ENCODE peak calls at places on chromosome 7, in eight cellular contexts. F is breast epithelium, E is transverse colon, S is lower lobe of right lung, K is endothelial cell, T is fibroblast of mammary gland, J is adrenal gland, C is ovary. X is an unnamed sample.

GRCh38 chr7:156640949-156641485 is 443 bp downstream of the RNF32 start:
- DNase-seq in F (no peak), K (no peak), T (peak; percentile 45), J (peak; percentile 37), C (no peak), E (peak; percentile 68), S (peak; percentile 65), X (no peak)

GRCh38 chr7:134931487-134931886 is 54.8 kb upstream of the AGBL3 start:
- DNase-seq in S (no peak), J (no peak), K (no peak), C (no peak), E (no peak), T (peak; percentile 46), F (no peak), X (no peak)

GRCh38 chr7:156820445-156821063 is 72.4 kb downstream of the LMBR1 start:
- DNase-seq in K (no peak), E (no peak), C (no peak), F (no peak), T (no peak), J (no peak), S (no peak), X (no peak)

GRCh38 chr7:98641646-98642489 is 24.8 kb downstream of the NPTX2 start:
- DNase-seq in E (peak; percentile 61), C (no peak), J (no peak), S (no peak), T (no peak), K (peak; percentile 18), F (no peak), X (no peak)

GRCh38 chr7:101195884-101196283 is 5.0 kb downstream of the MOGAT3 start:
- DNase-seq in J (no peak), T (no peak), C (no peak), K (no peak), F (no peak), S (no peak), E (no peak), X (no peak)

GRCh38 chr7:120857558-120858298 is at the start of gene TSPAN12:
- DNase-seq in J (peak; percentile 87), F (peak; percentile 73), T (peak; percentile 37), E (peak; percentile 79), S (peak; percentile 90), K (peak; percentile 87), C (peak; percentile 70), X (peak; percentile 90)

GRCh38 chr7:75727881-75728592 is 10.7 kb downstream of the HIP1 start:
- DNase-seq in J (no peak), K (no peak), C (peak; percentile 41), T (no peak), E (peak; percentile 91), F (peak; percentile 60), S (peak; percentile 91), X (no peak)

GRCh38 chr7:25846722-25847121 is 305.3 kb upstream of the NFE2L3 start:
- DNase-seq in K (no peak), J (peak; percentile 65), E (peak; percentile 56), C (peak; percentile 73), S (no peak), T (peak; percentile 94), F (no peak), X (no peak)

GRCh38 chr7:2812119-2812487 is 32.0 kb downstream of the GNA12 start:
- DNase-seq in C (peak; percentile 43), K (no peak), T (peak; percentile 64), J (no peak), E (no peak), S (no peak), F (peak; percentile 2), X (no peak)

GRCh38 chr7:93622036-93622714 is 47.7 kb upstream of the CALCR start:
- DNase-seq in J (no peak), K (peak; percentile 34), S (no peak), F (no peak), T (peak; percentile 45), E (no peak), C (no peak), X (no peak)

GRCh38 chr7:127389321-127389720 is 3.2 kb downstream of the ZNF800 start:
- DNase-seq in F (no peak), E (no peak), J (no peak), C (no peak), T (no peak), S (no peak), K (no peak), X (no peak)

DNA sequence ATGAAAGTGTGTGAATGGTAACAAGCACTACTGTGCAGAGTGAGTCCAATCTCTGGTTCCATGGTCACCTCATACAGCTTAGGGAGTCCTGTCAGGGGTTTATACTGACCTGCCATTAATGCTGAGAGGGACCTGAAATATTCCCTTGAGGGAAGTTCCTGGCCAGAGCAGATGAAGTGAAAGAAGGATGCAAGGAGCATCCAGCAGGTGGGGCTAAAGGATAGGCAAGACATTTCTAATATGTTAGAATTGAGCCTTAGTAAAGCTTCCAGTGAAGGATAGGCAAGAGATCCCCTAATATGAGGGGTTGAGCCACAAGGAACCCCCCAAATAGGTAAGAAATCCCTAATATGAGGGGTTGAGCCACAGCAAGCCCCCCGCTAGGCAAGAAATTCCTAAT is 25.5 kb upstream of the FAM221A start:
- DNase-seq in T (peak; percentile 43), E (peak; percentile 28), J (no peak), S (no peak), K (no peak), C (no peak), F (no peak), X (no peak)
- TF ChIP-seq CTCF in T (peak; percentile 50), E (peak; percentile 23), J (peak; percentile 26), S (peak; percentile 26), K (no peak), C (no peak), F (no peak), X (no peak)

DNA sequence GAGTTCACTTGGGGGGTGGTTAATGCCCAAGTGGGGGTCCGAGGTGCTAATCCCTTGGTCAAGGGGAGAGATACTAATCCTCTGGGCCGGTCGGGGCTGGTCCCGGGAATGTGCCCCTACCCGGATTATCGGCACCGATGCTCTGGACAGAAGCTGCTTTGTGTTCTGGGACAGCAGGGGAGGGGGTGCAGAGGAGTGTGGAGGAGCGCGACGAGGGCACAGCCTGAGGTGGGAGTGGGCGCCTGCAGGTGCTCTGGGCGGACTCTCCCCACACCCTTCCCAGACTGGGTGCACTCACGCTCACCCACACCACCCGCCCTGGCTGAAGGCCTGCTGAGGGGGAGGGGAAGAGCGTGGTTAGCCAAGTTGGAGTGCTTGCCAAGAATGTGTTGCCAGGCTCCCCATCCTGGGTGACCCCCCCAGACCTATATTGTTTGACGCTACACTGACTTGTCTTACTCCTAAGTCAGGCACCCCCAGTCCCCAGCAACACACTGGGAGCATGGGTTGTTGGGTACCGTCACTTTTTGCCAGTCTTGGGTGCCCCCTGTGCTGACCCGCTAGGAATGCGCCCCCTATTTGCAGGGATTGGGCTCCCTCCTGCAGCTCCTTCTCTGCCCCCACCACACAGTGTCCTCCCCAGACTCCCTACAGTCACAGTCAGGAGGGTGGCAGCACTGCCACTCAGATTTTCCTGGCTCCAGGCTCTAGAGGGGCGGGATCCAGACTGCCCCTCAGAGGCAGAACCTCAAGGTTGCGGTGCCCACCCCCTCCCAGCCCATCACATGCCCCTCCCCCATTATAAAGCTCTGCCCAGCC is 1.2 kb downstream of the SLC4A2 start:
- DNase-seq in C (peak; percentile 74), K (no peak), S (no peak), F (no peak), T (peak; percentile 36), J (peak; percentile 65), E (peak; percentile 58), X (no peak)
- TF ChIP-seq CTCF in C (no peak), K (no peak), S (no peak), F (no peak), T (peak; percentile 6), J (no peak), E (no peak), X (no peak)

DNA sequence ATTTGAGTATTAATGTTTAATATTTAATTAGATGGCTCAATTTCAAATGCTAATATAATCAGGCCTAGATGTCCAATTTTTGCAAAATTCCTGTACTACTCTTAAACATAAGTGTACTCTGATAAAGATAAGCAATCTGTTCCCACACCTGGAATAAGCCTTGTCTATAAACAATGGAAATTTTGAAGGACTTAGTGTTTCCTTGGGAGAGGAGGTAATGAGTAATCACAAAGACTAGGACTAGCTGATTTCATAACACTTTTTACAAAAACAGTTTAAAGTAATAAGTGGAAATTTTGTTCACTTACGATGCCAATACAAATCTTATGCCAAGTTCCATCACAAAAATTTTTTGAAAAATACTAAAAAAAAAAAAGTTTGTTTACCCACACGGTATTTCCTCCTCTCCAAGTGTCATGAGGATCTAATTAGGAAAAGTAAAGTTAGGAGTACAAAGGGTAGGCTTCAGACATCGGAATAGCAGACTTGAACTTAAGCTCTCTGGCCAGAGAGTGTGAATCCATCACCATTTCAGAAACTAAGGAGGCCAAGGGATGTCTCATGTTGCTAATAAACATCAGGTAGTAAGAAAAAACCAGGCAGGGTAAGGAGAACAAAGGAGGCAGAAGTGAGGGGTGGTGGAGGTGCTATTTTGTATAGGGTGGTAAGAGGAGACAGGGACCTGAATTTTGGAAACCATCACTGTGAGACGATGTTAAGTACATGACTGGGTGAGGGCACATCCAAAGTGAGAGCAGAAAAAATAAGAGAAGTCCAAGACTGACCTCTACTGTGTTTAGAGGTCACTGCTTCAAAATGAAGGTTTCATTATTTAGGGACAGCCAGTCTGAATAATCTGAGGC is 61.3 kb downstream of the RAPGEF5 start:
- DNase-seq in J (no peak), T (peak; percentile 6), E (no peak), C (no peak), F (no peak), S (no peak), K (no peak), X (no peak)
- TF ChIP-seq CTCF in J (no peak), T (no peak), E (no peak), C (no peak), F (no peak), S (no peak), K (no peak), X (peak; percentile 13)

DNA sequence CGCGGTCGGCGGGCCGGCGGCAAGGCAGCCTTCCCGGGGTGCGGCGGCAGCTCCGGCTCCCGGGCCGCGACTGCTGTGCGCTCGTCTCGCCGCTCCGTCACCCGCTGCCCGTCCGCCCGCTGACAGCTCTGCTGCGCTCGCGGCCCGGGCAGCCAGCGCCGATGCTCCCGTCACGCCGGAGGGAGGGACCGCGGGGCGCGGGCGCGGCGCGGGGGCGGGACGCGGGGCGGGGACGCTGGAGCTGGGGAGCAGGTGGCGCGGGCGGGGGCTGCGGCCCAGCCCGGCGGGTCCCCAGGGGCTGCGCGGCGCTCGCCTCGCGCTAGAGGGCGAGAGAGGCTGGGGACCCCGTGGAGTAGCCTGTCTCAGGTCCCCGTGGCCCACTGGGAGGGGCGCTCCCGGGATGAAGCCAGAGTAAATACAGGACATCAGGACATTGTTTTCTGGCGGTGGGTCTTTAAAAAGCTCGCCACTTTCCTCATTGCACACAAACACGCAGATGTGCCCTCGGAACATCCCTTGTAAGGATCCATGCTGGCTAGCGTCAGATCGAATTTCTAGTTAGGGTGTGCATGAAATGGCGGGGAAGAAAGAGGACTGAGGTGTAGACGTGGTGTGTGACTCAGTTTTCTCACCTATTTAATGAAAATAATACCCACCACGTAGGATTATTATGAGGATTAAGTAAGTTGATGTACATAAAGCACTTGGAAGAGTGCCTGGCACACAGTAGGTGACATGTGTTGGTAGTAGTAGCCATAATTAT is at the start of gene ELAPOR2:
- DNase-seq in F (peak; percentile 80), J (peak; percentile 55), T (peak; percentile 25), S (peak; percentile 80), K (peak; percentile 89), C (peak; percentile 74), E (peak; percentile 86), X (peak; percentile 87)
- TF ChIP-seq CTCF in F (peak; percentile 29), J (peak; percentile 21), T (no peak), S (peak; percentile 40), K (no peak), C (peak; percentile 11), E (peak; percentile 25), X (peak; percentile 44)